ENCODE peak calls at places on chromosomes 13 and 19, in eight cellular contexts. One of them, this sample, is unnamed.

GRCh38 chr13:37681295-37682032 is 82.9 kb upstream of the POSTN start:
- DNase-seq in H1: no peak
- DNase-seq in hepatocyte: no peak
- DNase-seq in endodermal cell: no peak
- DNase-seq in body of pancreas: peak
- DNase-seq in IMR-90: peak
- DNase-seq in brain microvascular endothelial cell: peak
- DNase-seq in cardiac muscle cell: peak
- DNase-seq in this sample: no peak

GRCh38 chr13:24680258-24680920 is at the start of gene ATP12A:
- DNase-seq in endodermal cell: peak
- DNase-seq in IMR-90: no peak
- DNase-seq in H1: no peak
- DNase-seq in hepatocyte: peak
- DNase-seq in brain microvascular endothelial cell: no peak
- DNase-seq in cardiac muscle cell: no peak
- DNase-seq in body of pancreas: peak
- DNase-seq in this sample: peak

GRCh38 chr13:113320226-113320875 is 23.3 kb downstream of the LAMP1 start:
- DNase-seq in brain microvascular endothelial cell: no peak
- DNase-seq in endodermal cell: no peak
- DNase-seq in cardiac muscle cell: no peak
- DNase-seq in IMR-90: no peak
- DNase-seq in body of pancreas: no peak
- DNase-seq in H1: no peak
- DNase-seq in hepatocyte: no peak
- DNase-seq in this sample: no peak

GRCh38 chr13:98239156-98240076 is 62.3 kb upstream of the RNF113B start:
- DNase-seq in brain microvascular endothelial cell: no peak
- DNase-seq in body of pancreas: no peak
- DNase-seq in H1: peak
- DNase-seq in IMR-90: no peak
- DNase-seq in hepatocyte: peak
- DNase-seq in cardiac muscle cell: no peak
- DNase-seq in endodermal cell: peak
- DNase-seq in this sample: no peak

GRCh38 chr19:58477871-58478270 is 1.7 kb downstream of the ZNF446 start:
- DNase-seq in body of pancreas: no peak
- DNase-seq in cardiac muscle cell: no peak
- DNase-seq in brain microvascular endothelial cell: no peak
- DNase-seq in hepatocyte: no peak
- DNase-seq in endodermal cell: no peak
- DNase-seq in IMR-90: no peak
- DNase-seq in H1: no peak
- DNase-seq in this sample: no peak

GRCh38 chr13:105969761-105970160 is 565.7 kb downstream of the EFNB2 start:
- DNase-seq in cardiac muscle cell: no peak
- DNase-seq in hepatocyte: peak
- DNase-seq in brain microvascular endothelial cell: no peak
- DNase-seq in IMR-90: no peak
- DNase-seq in H1: no peak
- DNase-seq in endodermal cell: no peak
- DNase-seq in body of pancreas: no peak
- DNase-seq in this sample: no peak

GRCh38 chr19:18932216-18932841 is 8.7 kb downstream of the HOMER3 start:
- DNase-seq in brain microvascular endothelial cell: no peak
- DNase-seq in H1: peak
- DNase-seq in body of pancreas: peak
- DNase-seq in IMR-90: no peak
- DNase-seq in endodermal cell: peak
- DNase-seq in hepatocyte: peak
- DNase-seq in cardiac muscle cell: peak
- DNase-seq in this sample: peak

GRCh38 chr19:31863122-31863521 is 482.3 kb upstream of the ZNF507 start:
- DNase-seq in endodermal cell: no peak
- DNase-seq in IMR-90: no peak
- DNase-seq in body of pancreas: no peak
- DNase-seq in hepatocyte: no peak
- DNase-seq in brain microvascular endothelial cell: no peak
- DNase-seq in H1: no peak
- DNase-seq in cardiac muscle cell: no peak
- DNase-seq in this sample: no peak

GRCh38 chr19:1836458-1837221 is 11.6 kb downstream of the REXO1 start:
- DNase-seq in IMR-90: no peak
- DNase-seq in H1: no peak
- DNase-seq in brain microvascular endothelial cell: no peak
- DNase-seq in endodermal cell: no peak
- DNase-seq in hepatocyte: no peak
- DNase-seq in body of pancreas: no peak
- DNase-seq in cardiac muscle cell: no peak
- DNase-seq in this sample: no peak

GRCh38 chr13:87093399-87093798 is 577.8 kb upstream of the SLITRK5 start:
- DNase-seq in cardiac muscle cell: no peak
- DNase-seq in body of pancreas: no peak
- DNase-seq in hepatocyte: no peak
- DNase-seq in H1: no peak
- DNase-seq in IMR-90: peak
- DNase-seq in brain microvascular endothelial cell: no peak
- DNase-seq in endodermal cell: no peak
- DNase-seq in this sample: no peak

GRCh38 chr13:32409561-32410440 is 18.1 kb downstream of the N4BP2L1 start:
- DNase-seq in endodermal cell: peak
- DNase-seq in hepatocyte: peak
- DNase-seq in IMR-90: peak
- DNase-seq in cardiac muscle cell: peak
- DNase-seq in body of pancreas: peak
- DNase-seq in H1: no peak
- DNase-seq in brain microvascular endothelial cell: peak
- DNase-seq in this sample: no peak

GRCh38 chr13:73496711-73497110 is 437.9 kb downstream of the KLF5 start:
- DNase-seq in body of pancreas: no peak
- DNase-seq in endodermal cell: no peak
- DNase-seq in IMR-90: no peak
- DNase-seq in cardiac muscle cell: no peak
- DNase-seq in brain microvascular endothelial cell: no peak
- DNase-seq in hepatocyte: no peak
- DNase-seq in H1: no peak
- DNase-seq in this sample: no peak

GRCh38 chr13:39433705-39434104 is 169.3 kb downstream of the LHFPL6 start:
- DNase-seq in cardiac muscle cell: no peak
- DNase-seq in H1: no peak
- DNase-seq in endodermal cell: no peak
- DNase-seq in body of pancreas: no peak
- DNase-seq in hepatocyte: no peak
- DNase-seq in brain microvascular endothelial cell: no peak
- DNase-seq in IMR-90: no peak
- DNase-seq in this sample: no peak

GRCh38 chr13:51895906-51896888 is 34.4 kb downstream of the CCDC70 start:
- DNase-seq in cardiac muscle cell: peak
- DNase-seq in hepatocyte: peak
- DNase-seq in brain microvascular endothelial cell: peak
- DNase-seq in body of pancreas: peak
- DNase-seq in IMR-90: peak
- DNase-seq in endodermal cell: peak
- DNase-seq in H1: peak
- DNase-seq in this sample: peak

GRCh38 chr19:34232566-34233481 is 21.5 kb upstream of the GARRE1 start:
- DNase-seq in body of pancreas: peak
- DNase-seq in endodermal cell: no peak
- DNase-seq in IMR-90: peak
- DNase-seq in H1: no peak
- DNase-seq in brain microvascular endothelial cell: peak
- DNase-seq in cardiac muscle cell: peak
- DNase-seq in hepatocyte: peak
- DNase-seq in this sample: no peak

GRCh38 chr13:113082198-113083021 is 23.2 kb upstream of the F7 start:
- DNase-seq in cardiac muscle cell: no peak
- DNase-seq in endodermal cell: no peak
- DNase-seq in H1: no peak
- DNase-seq in IMR-90: no peak
- DNase-seq in hepatocyte: no peak
- DNase-seq in brain microvascular endothelial cell: no peak
- DNase-seq in body of pancreas: no peak
- DNase-seq in this sample: no peak

GRCh38 chr19:16942583-16942982 is 53.8 kb downstream of the F2RL3 start:
- DNase-seq in brain microvascular endothelial cell: no peak
- DNase-seq in H1: no peak
- DNase-seq in IMR-90: no peak
- DNase-seq in cardiac muscle cell: no peak
- DNase-seq in hepatocyte: no peak
- DNase-seq in body of pancreas: no peak
- DNase-seq in endodermal cell: no peak
- DNase-seq in this sample: no peak

GRCh38 chr19:1360818-1361461 is 22.8 kb upstream of the NDUFS7 start:
- DNase-seq in endodermal cell: peak
- DNase-seq in brain microvascular endothelial cell: peak
- DNase-seq in cardiac muscle cell: peak
- DNase-seq in H1: no peak
- DNase-seq in hepatocyte: peak
- DNase-seq in IMR-90: peak
- DNase-seq in body of pancreas: peak
- DNase-seq in this sample: no peak

GRCh38 chr19:10238172-10238783 is 7.1 kb upstream of the S1PR2 start:
- DNase-seq in hepatocyte: peak
- DNase-seq in brain microvascular endothelial cell: peak
- DNase-seq in cardiac muscle cell: peak
- DNase-seq in body of pancreas: peak
- DNase-seq in endodermal cell: no peak
- DNase-seq in IMR-90: peak
- DNase-seq in H1: no peak
- DNase-seq in this sample: no peak

GRCh38 chr13:40383132-40383531 is 283.3 kb downstream of the FOXO1 start:
- DNase-seq in brain microvascular endothelial cell: no peak
- DNase-seq in body of pancreas: no peak
- DNase-seq in hepatocyte: no peak
- DNase-seq in cardiac muscle cell: no peak
- DNase-seq in endodermal cell: peak
- DNase-seq in IMR-90: no peak
- DNase-seq in H1: no peak
- DNase-seq in this sample: no peak

GRCh38 chr19:13187419-13187818 is 37.2 kb downstream of the IER2 start:
- DNase-seq in cardiac muscle cell: no peak
- DNase-seq in IMR-90: no peak
- DNase-seq in H1: no peak
- DNase-seq in endodermal cell: no peak
- DNase-seq in brain microvascular endothelial cell: no peak
- DNase-seq in hepatocyte: no peak
- DNase-seq in body of pancreas: no peak
- DNase-seq in this sample: no peak

GRCh38 chr13:20521388-20521787 is 4.3 kb downstream of the CRYL1 start:
- DNase-seq in hepatocyte: no peak
- DNase-seq in body of pancreas: no peak
- DNase-seq in brain microvascular endothelial cell: no peak
- DNase-seq in endodermal cell: no peak
- DNase-seq in cardiac muscle cell: no peak
- DNase-seq in H1: no peak
- DNase-seq in IMR-90: no peak
- DNase-seq in this sample: no peak

GRCh38 chr13:59677966-59678814 is 485.5 kb downstream of the DIAPH3 start:
- DNase-seq in endodermal cell: no peak
- DNase-seq in hepatocyte: peak
- DNase-seq in H1: no peak
- DNase-seq in IMR-90: peak
- DNase-seq in body of pancreas: peak
- DNase-seq in cardiac muscle cell: peak
- DNase-seq in brain microvascular endothelial cell: peak
- DNase-seq in this sample: no peak

GRCh38 chr19:45522010-45522941 is 15.0 kb downstream of the VASP start:
- DNase-seq in body of pancreas: no peak
- DNase-seq in hepatocyte: no peak
- DNase-seq in cardiac muscle cell: no peak
- DNase-seq in IMR-90: no peak
- DNase-seq in brain microvascular endothelial cell: no peak
- DNase-seq in H1: no peak
- DNase-seq in endodermal cell: no peak
- DNase-seq in this sample: no peak
- H3K27ac ChIP-seq in body of pancreas: no peak
- H3K27ac ChIP-seq in hepatocyte: no peak
- H3K27ac ChIP-seq in cardiac muscle cell: no peak
- H3K27ac ChIP-seq in IMR-90: no peak
- H3K27ac ChIP-seq in brain microvascular endothelial cell: no peak
- H3K27ac ChIP-seq in H1: no peak
- H3K27ac ChIP-seq in endodermal cell: no peak
- H3K27ac ChIP-seq in this sample: no peak

DNA sequence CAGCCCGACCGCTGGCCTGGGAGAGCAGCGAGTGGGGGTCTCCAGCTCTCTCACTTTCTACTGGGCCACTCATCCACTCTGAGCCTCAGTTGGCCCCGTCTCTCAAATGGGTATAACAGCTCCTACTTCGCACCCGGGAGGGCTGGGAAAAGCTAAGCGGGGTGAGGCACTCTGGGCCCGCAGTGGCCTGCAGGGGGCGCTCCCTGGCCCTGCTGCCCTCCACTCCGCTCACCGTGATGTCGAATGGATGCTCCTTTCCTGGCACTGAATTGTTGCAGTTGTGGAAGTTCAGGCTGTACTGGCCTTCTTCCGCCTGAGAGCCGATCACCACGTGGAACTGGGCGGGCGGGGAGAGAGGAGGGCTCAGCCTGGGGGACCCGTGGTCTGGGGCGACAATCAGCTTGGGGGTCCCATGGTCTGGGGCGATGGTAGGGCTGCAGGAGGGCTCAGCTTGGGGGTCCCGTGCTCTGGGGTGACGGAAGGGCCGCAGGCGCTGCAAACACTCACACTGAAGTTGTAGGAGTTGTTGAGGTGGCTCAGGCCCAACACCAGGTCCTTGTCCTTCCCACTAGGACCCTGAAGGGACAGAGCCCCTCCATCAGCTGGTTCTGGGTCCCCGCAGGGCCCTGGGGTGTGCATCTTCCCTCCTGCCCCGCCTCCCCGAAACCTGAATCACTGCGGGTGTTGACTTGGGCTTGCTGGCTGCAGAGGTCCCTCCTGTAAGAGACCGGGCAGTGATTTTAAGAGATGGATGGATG is 3.9 kb downstream of the GPR108 start:
- DNase-seq in cardiac muscle cell: no peak
- DNase-seq in IMR-90: no peak
- DNase-seq in endodermal cell: peak
- DNase-seq in H1: no peak
- DNase-seq in body of pancreas: no peak
- DNase-seq in brain microvascular endothelial cell: no peak
- DNase-seq in hepatocyte: no peak
- DNase-seq in this sample: no peak
- TF ChIP-seq CTCF in cardiac muscle cell: peak
- TF ChIP-seq CTCF in IMR-90: peak
- TF ChIP-seq CTCF in endodermal cell: peak
- TF ChIP-seq CTCF in H1: peak
- TF ChIP-seq CTCF in body of pancreas: no peak
- TF ChIP-seq CTCF in brain microvascular endothelial cell: peak
- TF ChIP-seq CTCF in hepatocyte: peak
- TF ChIP-seq CTCF in this sample: peak

GRCh38 chr13:80339841-80340642 is 884 bp downstream of the SPRY2 start:
- DNase-seq in endodermal cell: peak
- DNase-seq in cardiac muscle cell: peak
- DNase-seq in IMR-90: peak
- DNase-seq in body of pancreas: peak
- DNase-seq in H1: no peak
- DNase-seq in hepatocyte: peak
- DNase-seq in brain microvascular endothelial cell: peak
- DNase-seq in this sample: no peak
- H3K27ac ChIP-seq in endodermal cell: peak
- H3K27ac ChIP-seq in cardiac muscle cell: peak
- H3K27ac ChIP-seq in IMR-90: peak
- H3K27ac ChIP-seq in body of pancreas: peak
- H3K27ac ChIP-seq in H1: peak
- H3K27ac ChIP-seq in hepatocyte: peak
- H3K27ac ChIP-seq in brain microvascular endothelial cell: peak
- H3K27ac ChIP-seq in this sample: no peak

GRCh38 chr19:3868770-3869456 is at the start of gene ZFR2:
- DNase-seq in body of pancreas: no peak
- DNase-seq in endodermal cell: peak
- DNase-seq in hepatocyte: peak
- DNase-seq in brain microvascular endothelial cell: no peak
- DNase-seq in IMR-90: no peak
- DNase-seq in H1: no peak
- DNase-seq in cardiac muscle cell: no peak
- DNase-seq in this sample: peak
- TF ChIP-seq CTCF in body of pancreas: no peak
- TF ChIP-seq CTCF in endodermal cell: no peak
- TF ChIP-seq CTCF in hepatocyte: no peak
- TF ChIP-seq CTCF in brain microvascular endothelial cell: no peak
- TF ChIP-seq CTCF in IMR-90: no peak
- TF ChIP-seq CTCF in H1: no peak
- TF ChIP-seq CTCF in cardiac muscle cell: no peak
- TF ChIP-seq CTCF in this sample: no peak

This sample was measured in CD4-positive, alpha-beta T cell.